ENCODE peak calls at places on chromosomes 2 and 18, in five cellular contexts. J is mesothelial cell of epicardium; Q is CD8-positive, alpha-beta T cell; Y is heart left ventricle; D is fibroblast of the aortic adventitia. P is an unnamed sample.

GRCh38 chr2:44975571-44976450 is 33.4 kb downstream of the SIX2 start:
- DNase-seq in J (no peak), Y (no peak), D (no peak), Q (no peak), P (no peak)

GRCh38 chr2:119389615-119390306 is 23.0 kb downstream of the DBI start:
- DNase-seq in D (peak), Y (no peak), J (no peak), Q (no peak), P (peak)

GRCh38 chr2:189709761-189710160 is 35.3 kb downstream of the ANKAR start:
- DNase-seq in Y (no peak), Q (no peak), D (no peak), J (no peak), P (no peak)

GRCh38 chr2:53787255-53787910 is 539 bp downstream of the ERLEC1 start:
- DNase-seq in Q (no peak), J (no peak), Y (no peak), D (peak), P (peak)

GRCh38 chr18:59846814-59847490 is 52.8 kb upstream of the PMAIP1 start:
- DNase-seq in J (no peak), Y (no peak), Q (no peak), D (peak), P (peak)

GRCh38 chr18:46946656-46947282 is 29.4 kb downstream of the KATNAL2 start:
- DNase-seq in J (peak), D (peak), Q (peak), Y (peak), P (no peak)

GRCh38 chr2:33373986-33374385 is 102.5 kb upstream of the RASGRP3 start:
- DNase-seq in Q (no peak), D (peak), Y (no peak), J (no peak), P (peak)

GRCh38 chr2:171410624-171411023 is 23.2 kb downstream of the METTL8 start:
- DNase-seq in Q (no peak), Y (no peak), D (no peak), J (no peak), P (no peak)

GRCh38 chr2:238700122-238700457 is 147.8 kb upstream of the TWIST2 start:
- DNase-seq in D (peak), J (no peak), Y (no peak), Q (no peak), P (no peak)

GRCh38 chr2:152585830-152586484 is 131.3 kb downstream of the PRPF40A start:
- DNase-seq in Y (no peak), J (no peak), Q (no peak), D (peak), P (peak)

GRCh38 chr2:21694536-21694935 is 570.8 kb downstream of the TDRD15 start:
- DNase-seq in Q (no peak), D (no peak), Y (no peak), J (no peak), P (no peak)

GRCh38 chr2:45256173-45256866 is 247.1 kb upstream of the SIX2 start:
- DNase-seq in J (no peak), D (peak), Q (no peak), Y (no peak), P (no peak)

GRCh38 chr2:48227617-48228344 is 302.2 kb upstream of the STON1 start:
- DNase-seq in Y (no peak), J (no peak), D (no peak), Q (no peak), P (no peak)

GRCh38 chr2:170113168-170113567 is 64.8 kb upstream of the MYO3B start:
- DNase-seq in D (no peak), Q (no peak), J (no peak), Y (no peak), P (no peak)

GRCh38 chr2:156445311-156446218 is 9.4 kb downstream of the GPD2 start:
- DNase-seq in J (no peak), Y (no peak), Q (no peak), D (peak), P (peak)

GRCh38 chr2:119024152-119024551 is 82.2 kb downstream of the MARCO start:
- DNase-seq in Q (no peak), D (no peak), Y (no peak), J (no peak), P (no peak)

GRCh38 chr2:64873472-64873924 is 115.7 kb upstream of the SLC1A4 start:
- DNase-seq in Q (peak), J (peak), Y (peak), D (peak), P (peak)

GRCh38 chr2:12737226-12738111 is 20.7 kb downstream of the TRIB2 start:
- DNase-seq in J (no peak), D (no peak), Q (no peak), Y (no peak), P (no peak)

GRCh38 chr18:55301196-55301540 is 286.8 kb downstream of the TCF4 start:
- DNase-seq in D (no peak), J (no peak), Y (no peak), Q (no peak), P (no peak)

GRCh38 chr2:153663371-153663770 is 184.8 kb upstream of the RPRM start:
- DNase-seq in Q (no peak), J (no peak), Y (no peak), D (no peak), P (no peak)

GRCh38 chr2:42902939-42903709 is 110.7 kb upstream of the HAAO start:
- DNase-seq in Q (no peak), J (no peak), Y (no peak), D (no peak), P (no peak)

GRCh38 chr2:1968988-1969700 is 224.8 kb upstream of the PXDN start:
- DNase-seq in D (no peak), Q (no peak), Y (no peak), J (no peak), P (no peak)

GRCh38 chr2:152594792-152595191 is 122.5 kb downstream of the PRPF40A start:
- DNase-seq in Q (no peak), D (peak), Y (no peak), J (no peak), P (no peak)

GRCh38 chr2:85133751-85134254 is 611 bp downstream of the TCF7L1 start:
- DNase-seq in Y (peak), D (peak), Q (no peak), J (peak), P (peak)

GRCh38 chr18:51321696-51322095 is 124.2 kb upstream of the MEX3C start:
- DNase-seq in Y (no peak), Q (no peak), J (no peak), D (peak), P (peak)

GRCh38 chr2:145750617-145751016 is 1230.7 kb upstream of the ZEB2 start:
- DNase-seq in D (no peak), Q (no peak), J (no peak), Y (no peak), P (no peak)

GRCh38 chr2:128321421-128321775 is 2.7 kb upstream of the HS6ST1 start:
- DNase-seq in Y (peak), Q (no peak), J (no peak), D (no peak), P (no peak)

GRCh38 chr2:109648041-109648527 is 33.9 kb downstream of the SOWAHC start:
- DNase-seq in D (peak), Q (no peak), Y (no peak), J (no peak), P (no peak)

GRCh38 chr2:66781804-66782203 is 346.9 kb downstream of the MEIS1 start:
- DNase-seq in Y (no peak), J (no peak), Q (no peak), D (no peak), P (peak)

GRCh38 chr2:161373939-161374338 is 42.2 kb upstream of the TBR1 start:
- DNase-seq in Q (no peak), D (peak), Y (no peak), J (no peak), P (no peak)

GRCh38 chr2:145530653-145531052 is 1010.7 kb upstream of the ZEB2 start:
- DNase-seq in Q (no peak), D (peak), J (no peak), Y (no peak), P (peak)

GRCh38 chr2:149715005-149715592 is 127.5 kb upstream of the MMADHC start:
- DNase-seq in Y (no peak), Q (no peak), D (peak), J (no peak), P (peak)

GRCh38 chr2:135820003-135820618 is 16.9 kb downstream of the LCT start:
- DNase-seq in D (no peak), J (no peak), Q (peak), Y (no peak), P (no peak)

GRCh38 chr2:227939271-227940027 is 68.0 kb downstream of the DAW1 start:
- DNase-seq in D (peak), Y (no peak), Q (no peak), J (no peak), P (peak)

GRCh38 chr2:207315131-207315530 is 149.4 kb upstream of the KLF7 start:
- DNase-seq in Y (no peak), J (no peak), D (no peak), Q (no peak), P (peak)

GRCh38 chr2:234550511-234551107 is 53.7 kb upstream of the ARL4C start:
- DNase-seq in Y (no peak), J (peak), D (peak), Q (peak), P (peak)
- TF ChIP-seq CTCF in Y (peak), J (peak), D (peak), Q (peak), P (peak)

GRCh38 chr18:76565238-76566173 is 70.5 kb upstream of the ZNF516 start:
- DNase-seq in J (peak), Q (no peak), Y (peak), D (peak), P (peak)
- TF ChIP-seq CTCF in J (no peak), Q (no peak), Y (no peak), D (no peak), P (no peak)

DNA sequence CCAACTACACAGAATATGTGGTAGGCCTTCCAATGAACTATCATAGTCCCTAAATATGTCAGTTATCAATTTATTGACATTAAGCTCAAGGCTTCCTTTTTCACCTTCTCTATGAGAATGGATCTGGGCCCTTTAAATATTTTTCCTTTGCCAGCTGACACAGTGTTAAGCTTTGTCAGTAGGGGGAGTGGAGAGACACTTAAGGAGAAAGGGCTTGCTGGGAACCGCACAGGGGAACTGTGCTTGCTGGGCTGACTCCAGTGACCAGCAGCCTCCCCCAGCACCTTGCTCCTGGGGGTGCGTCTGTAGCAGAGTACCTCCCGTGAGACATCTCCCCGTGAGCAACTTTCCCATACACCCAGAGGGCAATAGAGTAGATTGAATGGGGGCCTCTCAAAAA is 6.5 kb upstream of the PTPN2 start:
- DNase-seq in Q (no peak), D (peak), J (no peak), Y (no peak), P (peak)
- TF ChIP-seq CTCF in Q (no peak), D (peak), J (no peak), Y (no peak), P (no peak)

GRCh38 chr2:17470855-17471641 is 47.2 kb downstream of the RAD51AP2 start:
- DNase-seq in Y (no peak), J (no peak), D (peak), Q (no peak), P (peak)
- TF ChIP-seq CTCF in Y (no peak), J (no peak), D (peak), Q (no peak), P (peak)

DNA sequence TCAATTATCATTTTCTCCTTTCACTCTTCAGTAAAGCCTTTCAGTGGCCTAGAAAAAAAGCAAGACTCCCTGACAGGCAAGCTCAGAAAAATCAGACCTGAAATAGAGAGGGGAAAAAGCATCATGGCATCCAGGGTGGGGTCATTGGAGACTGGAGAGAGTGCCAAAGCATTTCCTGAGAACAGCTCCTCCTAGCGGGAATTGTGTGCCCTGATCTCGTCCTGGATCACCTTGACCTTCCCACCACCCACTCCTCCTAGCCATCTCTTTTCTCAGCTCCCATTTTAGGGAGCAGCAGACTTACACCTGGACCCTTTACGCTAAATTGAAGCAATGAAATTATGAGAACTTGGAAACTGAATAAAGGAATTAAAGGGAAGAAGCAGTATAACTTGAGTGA is 176.6 kb downstream of the VWC2L start:
- DNase-seq in Y (no peak), D (no peak), Q (no peak), J (no peak), P (no peak)
- TF ChIP-seq CTCF in Y (no peak), D (no peak), Q (no peak), J (no peak), P (no peak)

GRCh38 chr2:10864888-10865551 is 46.7 kb upstream of the KCNF1 start:
- DNase-seq in D (no peak), Y (no peak), Q (no peak), J (no peak), P (no peak)
- TF ChIP-seq CTCF in D (peak), Y (no peak), Q (peak), J (no peak), P (peak)

DNA sequence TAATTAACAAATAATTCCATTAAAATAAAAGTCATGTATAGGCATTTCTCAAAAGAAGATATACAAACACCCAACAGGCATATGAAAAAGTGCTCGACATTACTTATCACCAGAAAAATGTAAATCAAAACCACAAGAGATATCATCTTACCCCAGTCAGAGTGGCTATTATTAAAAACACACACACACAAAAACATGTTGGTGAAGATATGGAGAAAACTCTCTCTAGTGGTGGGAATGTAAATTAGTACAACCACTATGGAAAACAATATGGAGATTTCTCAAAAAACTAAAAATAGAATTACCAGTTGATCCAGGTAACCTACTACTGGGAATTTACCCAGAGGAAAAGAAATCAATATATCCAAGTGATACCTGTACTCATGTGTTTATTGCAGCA is 966.3 kb upstream of the POU3F3 start:
- DNase-seq in Y (no peak), J (no peak), D (no peak), Q (no peak), P (no peak)
- TF ChIP-seq CTCF in Y (no peak), J (no peak), D (no peak), Q (no peak), P (no peak)

DNA sequence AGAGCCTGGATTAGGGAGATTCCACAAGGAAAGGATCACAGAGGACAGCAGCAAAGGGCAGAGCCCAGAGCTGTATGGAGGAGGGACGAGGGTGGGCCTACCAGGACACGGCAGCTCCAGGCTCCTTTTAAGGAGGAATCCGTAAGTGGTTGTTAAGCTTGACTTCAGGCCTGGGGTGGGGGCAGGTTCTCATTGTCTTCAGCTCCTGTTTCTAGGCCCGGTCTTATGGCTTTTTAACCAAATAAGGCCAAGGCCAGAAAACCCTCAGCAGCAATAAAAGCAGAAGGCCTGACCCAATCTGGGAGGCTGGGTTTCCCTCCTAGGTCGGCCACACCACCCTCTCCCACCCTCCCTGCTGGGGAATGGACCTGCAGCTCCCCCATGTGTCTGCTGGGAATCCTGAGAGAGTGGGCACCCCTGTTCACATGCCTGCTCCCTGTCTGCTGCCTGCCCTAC is 111.2 kb downstream of the PLB1 start:
- DNase-seq in J (no peak), Q (no peak), D (no peak), Y (no peak), P (no peak)
- TF ChIP-seq CTCF in J (no peak), Q (no peak), D (peak), Y (peak), P (no peak)

DNA sequence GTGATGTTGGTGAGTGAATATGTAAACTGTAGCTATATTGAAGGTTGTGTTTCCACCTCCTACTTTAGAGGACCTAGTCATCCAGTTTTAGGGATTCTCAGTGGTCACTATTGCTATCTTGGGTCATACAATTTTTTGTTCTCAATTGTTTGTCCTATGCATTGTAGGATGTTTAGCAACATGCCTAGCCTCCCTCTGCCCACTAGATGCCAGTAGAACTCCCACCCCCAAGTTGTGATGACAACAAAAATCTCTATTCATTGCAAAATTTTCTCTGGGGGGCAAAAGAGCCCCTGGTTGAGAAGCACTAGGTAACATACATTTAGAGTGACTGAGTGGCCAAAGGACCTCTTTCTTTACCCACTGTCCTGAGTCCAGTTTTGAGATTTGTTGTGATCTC is 87.3 kb downstream of the LRRTM4 start:
- DNase-seq in D (no peak), Y (no peak), J (no peak), Q (no peak), P (no peak)
- TF ChIP-seq CTCF in D (no peak), Y (peak), J (no peak), Q (no peak), P (no peak)

DNA sequence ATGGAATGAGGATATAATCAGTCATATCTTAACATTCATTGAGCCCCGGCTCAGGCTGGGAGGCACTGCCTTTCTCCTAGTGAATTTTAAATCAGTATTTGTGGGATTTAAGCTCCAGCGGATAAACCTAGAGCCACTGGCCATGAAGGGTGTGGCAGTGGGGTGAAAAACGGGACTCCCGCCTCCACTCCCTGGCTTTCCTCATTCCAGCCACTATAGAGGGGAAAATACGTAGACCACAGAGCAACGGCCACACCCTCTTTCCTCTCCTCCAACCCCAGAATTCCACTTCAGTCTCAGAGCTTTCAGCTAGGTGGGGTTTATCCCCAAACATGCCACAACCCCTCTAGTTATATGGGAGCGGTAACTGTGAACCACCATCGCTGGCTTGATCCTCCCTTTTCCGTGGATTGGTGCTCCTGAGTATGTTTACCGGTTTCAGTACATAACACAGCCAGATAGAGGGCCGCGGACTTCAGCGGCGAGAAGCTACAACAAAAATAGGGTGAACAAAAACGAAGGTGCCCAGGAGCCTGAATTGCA is 70.6 kb upstream of the ITGB6 start:
- DNase-seq in Y (no peak), D (no peak), J (peak), Q (no peak), P (no peak)
- TF ChIP-seq CTCF in Y (no peak), D (peak), J (no peak), Q (no peak), P (no peak)